ENCODE peak calls at places on chromosome 21, in seven cellular contexts. One of them, this sample, is unnamed.
A peak's percentile ranks its signal among the peaks of the same experiment; 100 is the strongest.

GRCh38 chr21:32185103-32185502 is 93.7 kb downstream of the MIS18A start:
- DNase-seq in ascending aorta: no peak
- DNase-seq in psoas muscle: no peak
- DNase-seq in foreskin fibroblast: no peak
- DNase-seq in tibial nerve: no peak
- DNase-seq in OCI-LY7: no peak
- DNase-seq in neural progenitor cell: no peak
- DNase-seq in this sample: no peak

GRCh38 chr21:21622460-21623234 is 624.4 kb downstream of the NCAM2 start:
- DNase-seq in ascending aorta: no peak
- DNase-seq in psoas muscle: no peak
- DNase-seq in foreskin fibroblast: no peak
- DNase-seq in tibial nerve: no peak
- DNase-seq in OCI-LY7: no peak
- DNase-seq in neural progenitor cell: no peak
- DNase-seq in this sample: no peak

GRCh38 chr21:28150778-28151177 is 841.9 kb downstream of the LTN1 start:
- DNase-seq in ascending aorta: no peak
- DNase-seq in psoas muscle: no peak
- DNase-seq in foreskin fibroblast: no peak
- DNase-seq in tibial nerve: no peak
- DNase-seq in OCI-LY7: no peak
- DNase-seq in neural progenitor cell: no peak
- DNase-seq in this sample: no peak

GRCh38 chr21:25573409-25574206 is 33.7 kb downstream of the MRPL39 start:
- DNase-seq in ascending aorta: no peak
- DNase-seq in psoas muscle: no peak
- DNase-seq in foreskin fibroblast: peak; percentile 93
- DNase-seq in tibial nerve: no peak
- DNase-seq in OCI-LY7: peak; percentile 80
- DNase-seq in neural progenitor cell: no peak
- DNase-seq in this sample: no peak

GRCh38 chr21:18354947-18355346 is 48.6 kb downstream of the TMPRSS15 start:
- DNase-seq in ascending aorta: no peak
- DNase-seq in psoas muscle: no peak
- DNase-seq in foreskin fibroblast: no peak
- DNase-seq in tibial nerve: no peak
- DNase-seq in OCI-LY7: no peak
- DNase-seq in neural progenitor cell: no peak
- DNase-seq in this sample: no peak

GRCh38 chr21:34023691-34024381 is 49.5 kb upstream of the MRPS6 start:
- DNase-seq in ascending aorta: no peak
- DNase-seq in psoas muscle: no peak
- DNase-seq in foreskin fibroblast: no peak
- DNase-seq in tibial nerve: no peak
- DNase-seq in OCI-LY7: no peak
- DNase-seq in neural progenitor cell: no peak
- DNase-seq in this sample: no peak

GRCh38 chr21:44618909-44619308 is 7.0 kb downstream of the KRTAP10-8 start:
- DNase-seq in ascending aorta: no peak
- DNase-seq in psoas muscle: no peak
- DNase-seq in foreskin fibroblast: no peak
- DNase-seq in tibial nerve: no peak
- DNase-seq in OCI-LY7: peak; percentile 36
- DNase-seq in neural progenitor cell: no peak
- DNase-seq in this sample: no peak

GRCh38 chr21:16534408-16535099 is 804.8 kb downstream of the USP25 start:
- DNase-seq in ascending aorta: no peak
- DNase-seq in psoas muscle: peak; percentile 85
- DNase-seq in foreskin fibroblast: peak; percentile 67
- DNase-seq in tibial nerve: peak; percentile 67
- DNase-seq in OCI-LY7: no peak
- DNase-seq in neural progenitor cell: no peak
- DNase-seq in this sample: no peak

GRCh38 chr21:26077523-26077922 is 93.0 kb downstream of the APP start:
- DNase-seq in ascending aorta: no peak
- DNase-seq in psoas muscle: no peak
- DNase-seq in foreskin fibroblast: no peak
- DNase-seq in tibial nerve: no peak
- DNase-seq in OCI-LY7: no peak
- DNase-seq in neural progenitor cell: no peak
- DNase-seq in this sample: no peak

GRCh38 chr21:25589905-25590304 is 17.4 kb downstream of the MRPL39 start:
- DNase-seq in ascending aorta: no peak
- DNase-seq in psoas muscle: no peak
- DNase-seq in foreskin fibroblast: no peak
- DNase-seq in tibial nerve: no peak
- DNase-seq in OCI-LY7: no peak
- DNase-seq in neural progenitor cell: no peak
- DNase-seq in this sample: no peak

GRCh38 chr21:15617968-15618367 is 111.8 kb upstream of the USP25 start:
- DNase-seq in ascending aorta: no peak
- DNase-seq in psoas muscle: no peak
- DNase-seq in foreskin fibroblast: no peak
- DNase-seq in tibial nerve: no peak
- DNase-seq in OCI-LY7: no peak
- DNase-seq in neural progenitor cell: peak; percentile 44
- DNase-seq in this sample: no peak

GRCh38 chr21:35563885-35564451 is 496.4 kb downstream of the SETD4 start:
- DNase-seq in ascending aorta: no peak
- DNase-seq in psoas muscle: peak; percentile 76
- DNase-seq in foreskin fibroblast: peak; percentile 90
- DNase-seq in tibial nerve: peak; percentile 14
- DNase-seq in OCI-LY7: no peak
- DNase-seq in neural progenitor cell: no peak
- DNase-seq in this sample: peak; percentile 66
- H3K4me3 ChIP-seq in ascending aorta: no peak overlapping the region
- H3K4me3 ChIP-seq in psoas muscle: no peak overlapping the region
- H3K4me3 ChIP-seq in foreskin fibroblast: peak overlapping the region; percentile 8
- H3K4me3 ChIP-seq in tibial nerve: no peak overlapping the region
- H3K4me3 ChIP-seq in OCI-LY7: no peak overlapping the region
- H3K4me3 ChIP-seq in neural progenitor cell: no peak overlapping the region
- H3K4me3 ChIP-seq in this sample: no peak overlapping the region

DNA sequence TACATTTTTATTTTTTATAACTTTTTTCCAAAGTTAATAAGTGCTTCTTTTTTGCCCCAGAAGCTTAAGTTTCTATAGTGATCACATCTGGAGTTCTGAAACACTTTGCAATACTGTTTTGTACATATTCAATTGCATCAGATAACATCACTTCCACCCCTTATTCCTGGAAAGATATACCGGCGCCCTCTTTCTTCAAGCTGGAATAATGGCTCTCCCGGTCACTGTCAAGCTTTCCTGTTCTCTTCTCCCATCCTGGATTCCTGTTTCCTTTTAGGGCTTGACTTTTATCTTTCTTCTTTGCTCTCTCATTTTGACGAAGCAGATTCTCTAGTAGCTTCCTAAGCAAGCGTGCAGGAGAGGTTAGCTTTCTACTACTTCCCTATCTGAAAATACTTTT is 1866.8 kb downstream of the MRPL39 start:
- DNase-seq in ascending aorta: no peak
- DNase-seq in psoas muscle: no peak
- DNase-seq in foreskin fibroblast: no peak
- DNase-seq in tibial nerve: no peak
- DNase-seq in OCI-LY7: no peak
- DNase-seq in neural progenitor cell: no peak
- DNase-seq in this sample: no peak
- TF ChIP-seq CTCF in ascending aorta: no peak
- TF ChIP-seq CTCF in psoas muscle: no peak
- TF ChIP-seq CTCF in foreskin fibroblast: no peak
- TF ChIP-seq CTCF in tibial nerve: no peak
- TF ChIP-seq CTCF in OCI-LY7: no peak
- TF ChIP-seq CTCF in neural progenitor cell: no peak
- TF ChIP-seq CTCF in this sample: no peak

GRCh38 chr21:41441546-41441945 is 15.5 kb downstream of the MX1 start:
- DNase-seq in ascending aorta: no peak
- DNase-seq in psoas muscle: no peak
- DNase-seq in foreskin fibroblast: no peak
- DNase-seq in tibial nerve: no peak
- DNase-seq in OCI-LY7: no peak
- DNase-seq in neural progenitor cell: no peak
- DNase-seq in this sample: no peak
- H3K4me3 ChIP-seq in ascending aorta: no peak overlapping the region
- H3K4me3 ChIP-seq in psoas muscle: no peak overlapping the region
- H3K4me3 ChIP-seq in foreskin fibroblast: no peak overlapping the region
- H3K4me3 ChIP-seq in tibial nerve: no peak overlapping the region
- H3K4me3 ChIP-seq in OCI-LY7: no peak overlapping the region
- H3K4me3 ChIP-seq in neural progenitor cell: no peak overlapping the region
- H3K4me3 ChIP-seq in this sample: no peak overlapping the region

GRCh38 chr21:30668776-30669175 is 26.1 kb downstream of the KRTAP20-3 start:
- DNase-seq in ascending aorta: no peak
- DNase-seq in psoas muscle: no peak
- DNase-seq in foreskin fibroblast: no peak
- DNase-seq in tibial nerve: no peak
- DNase-seq in OCI-LY7: no peak
- DNase-seq in neural progenitor cell: no peak
- DNase-seq in this sample: no peak
- TF ChIP-seq CTCF in ascending aorta: no peak
- TF ChIP-seq CTCF in psoas muscle: no peak
- TF ChIP-seq CTCF in foreskin fibroblast: no peak
- TF ChIP-seq CTCF in tibial nerve: no peak
- TF ChIP-seq CTCF in OCI-LY7: no peak
- TF ChIP-seq CTCF in neural progenitor cell: no peak
- TF ChIP-seq CTCF in this sample: no peak

GRCh38 chr21:37075214-37075770 is 2.2 kb downstream of the TTC3 start:
- DNase-seq in ascending aorta: no peak
- DNase-seq in psoas muscle: no peak
- DNase-seq in foreskin fibroblast: no peak
- DNase-seq in tibial nerve: no peak
- DNase-seq in OCI-LY7: no peak
- DNase-seq in neural progenitor cell: no peak
- DNase-seq in this sample: no peak

GRCh38 chr21:37074195-37074510 is 1.1 kb downstream of the TTC3 start:
- DNase-seq in ascending aorta: no peak
- DNase-seq in psoas muscle: no peak
- DNase-seq in foreskin fibroblast: no peak
- DNase-seq in tibial nerve: no peak
- DNase-seq in OCI-LY7: no peak
- DNase-seq in neural progenitor cell: peak; percentile 50
- DNase-seq in this sample: no peak

GRCh38 chr21:37077403-37077802 is 4.3 kb downstream of the TTC3 start:
- DNase-seq in ascending aorta: no peak
- DNase-seq in psoas muscle: no peak
- DNase-seq in foreskin fibroblast: no peak
- DNase-seq in tibial nerve: no peak
- DNase-seq in OCI-LY7: no peak
- DNase-seq in neural progenitor cell: no peak
- DNase-seq in this sample: no peak

GRCh38 chr21:37074546-37074945 is 1.5 kb downstream of the TTC3 start:
- DNase-seq in ascending aorta: no peak
- DNase-seq in psoas muscle: no peak
- DNase-seq in foreskin fibroblast: no peak
- DNase-seq in tibial nerve: no peak
- DNase-seq in OCI-LY7: no peak
- DNase-seq in neural progenitor cell: no peak
- DNase-seq in this sample: no peak

GRCh38 chr21:37076087-37076486 is 3.0 kb downstream of the TTC3 start:
- DNase-seq in ascending aorta: no peak
- DNase-seq in psoas muscle: no peak
- DNase-seq in foreskin fibroblast: no peak
- DNase-seq in tibial nerve: no peak
- DNase-seq in OCI-LY7: no peak
- DNase-seq in neural progenitor cell: no peak
- DNase-seq in this sample: no peak
- H3K4me3 ChIP-seq in ascending aorta: no peak overlapping the region
- H3K4me3 ChIP-seq in psoas muscle: no peak overlapping the region
- H3K4me3 ChIP-seq in foreskin fibroblast: no peak overlapping the region
- H3K4me3 ChIP-seq in tibial nerve: no peak overlapping the region
- H3K4me3 ChIP-seq in OCI-LY7: no peak overlapping the region
- H3K4me3 ChIP-seq in neural progenitor cell: no peak overlapping the region
- H3K4me3 ChIP-seq in this sample: no peak overlapping the region

DNA sequence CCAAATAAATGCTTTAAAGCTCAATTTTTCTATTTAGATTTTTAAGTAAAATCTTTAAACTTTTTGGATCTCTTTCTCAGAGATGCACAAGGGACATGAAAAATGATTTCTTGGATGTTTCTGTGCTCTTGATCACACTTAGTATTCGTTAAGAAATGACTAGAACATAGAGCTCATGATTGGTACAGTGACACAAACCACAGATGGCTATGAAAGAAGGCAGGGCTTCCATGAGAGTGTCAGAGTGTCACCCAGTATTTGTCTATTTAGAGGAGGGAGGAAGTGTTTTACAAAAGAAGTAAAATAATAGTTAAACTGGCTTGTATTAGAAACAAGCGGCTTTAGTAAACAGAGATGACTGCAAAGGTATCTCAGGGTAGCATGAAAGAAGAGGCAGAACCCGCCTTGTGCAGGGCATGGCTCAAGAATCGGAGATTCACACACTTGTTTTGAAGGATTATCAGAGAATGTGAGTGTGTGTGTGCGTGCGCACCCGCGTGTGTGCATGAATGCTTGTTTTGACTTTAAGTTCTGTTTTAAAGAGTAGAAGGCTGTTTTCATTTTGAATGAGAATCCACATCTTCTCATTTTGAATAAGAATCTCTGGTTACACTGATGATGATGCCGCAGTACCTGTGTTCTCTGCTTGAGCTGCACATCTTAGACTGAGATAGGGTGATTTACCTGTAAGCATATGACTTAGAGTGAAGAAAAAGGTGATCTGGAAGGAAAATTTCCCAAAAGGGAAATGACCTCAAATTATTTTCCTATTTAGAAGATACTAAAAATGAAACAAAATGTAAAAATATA is 82.1 kb downstream of the VPS26C start:
- DNase-seq in ascending aorta: no peak
- DNase-seq in psoas muscle: no peak
- DNase-seq in foreskin fibroblast: no peak
- DNase-seq in tibial nerve: no peak
- DNase-seq in OCI-LY7: no peak
- DNase-seq in neural progenitor cell: no peak
- DNase-seq in this sample: no peak
- TF ChIP-seq CTCF in ascending aorta: no peak
- TF ChIP-seq CTCF in psoas muscle: no peak
- TF ChIP-seq CTCF in foreskin fibroblast: no peak
- TF ChIP-seq CTCF in tibial nerve: no peak
- TF ChIP-seq CTCF in OCI-LY7: no peak
- TF ChIP-seq CTCF in neural progenitor cell: no peak
- TF ChIP-seq CTCF in this sample: no peak

GRCh38 chr21:46096997-46097825 is 701 bp upstream of the COL6A2 start:
- DNase-seq in ascending aorta: peak; percentile 6
- DNase-seq in psoas muscle: peak; percentile 53
- DNase-seq in foreskin fibroblast: peak; percentile 50
- DNase-seq in tibial nerve: no peak
- DNase-seq in OCI-LY7: no peak
- DNase-seq in neural progenitor cell: no peak
- DNase-seq in this sample: no peak
- H3K4me3 ChIP-seq in ascending aorta: peak overlapping the region; percentile 85
- H3K4me3 ChIP-seq in psoas muscle: peak overlapping the region; percentile 66
- H3K4me3 ChIP-seq in foreskin fibroblast: peak overlapping the region; percentile 96
- H3K4me3 ChIP-seq in tibial nerve: peak overlapping the region; percentile 76
- H3K4me3 ChIP-seq in OCI-LY7: no peak overlapping the region
- H3K4me3 ChIP-seq in neural progenitor cell: peak overlapping the region; percentile 73
- H3K4me3 ChIP-seq in this sample: peak overlapping the region; percentile 48

This sample was measured in left lung.